ENCODE peak calls at places on chromosomes 7 and 10, in four cellular contexts. Q, Y, T and D are unnamed samples.

GRCh38 chr10:130967784-130968183 is 343.7 kb downstream of the TCERG1L start:
- DNase-seq in T (no peak), Y (no peak), Q (no peak), D (no peak)

GRCh38 chr10:91589015-91589655 is 43.7 kb downstream of the PPP1R3C start:
- DNase-seq in T (peak; percentile 42), Y (peak; percentile 76), Q (no peak), D (no peak)

GRCh38 chr10:28382520-28383269 is 79.8 kb upstream of the MPP7 start:
- DNase-seq in Y (no peak), Q (no peak), T (no peak), D (no peak)

GRCh38 chr7:28853150-28853549 is 105.0 kb downstream of the TRIL start:
- DNase-seq in T (no peak), Y (no peak), Q (no peak), D (no peak)

GRCh38 chr7:18294408-18294807 is 201.1 kb upstream of the HDAC9 start:
- DNase-seq in T (no peak), Y (no peak), Q (no peak), D (no peak)

GRCh38 chr7:157121184-157121715 is 17.5 kb upstream of the UBE3C start:
- DNase-seq in Y (no peak), T (no peak), Q (no peak), D (no peak)

GRCh38 chr7:95104739-95105138 is 197.3 kb downstream of the PPP1R9A start:
- DNase-seq in Q (no peak), Y (no peak), T (no peak), D (peak; percentile 56)

GRCh38 chr10:1048349-1048731 is 579 bp downstream of the IDI1 start:
- DNase-seq in T (peak; percentile 52), Q (no peak), Y (peak; percentile 89), D (no peak)

GRCh38 chr10:69333205-69333604 is 54.9 kb downstream of the HK1 start:
- DNase-seq in T (peak; percentile 50), Q (no peak), Y (peak; percentile 78), D (peak; percentile 90)

GRCh38 chr7:84524714-84525694 is 330.4 kb upstream of the SEMA3A start:
- DNase-seq in Y (peak; percentile 57), Q (peak; percentile 15), T (no peak), D (no peak)

GRCh38 chr10:113872139-113873030 is 17.9 kb downstream of the NHLRC2 start:
- DNase-seq in Y (no peak), Q (no peak), T (no peak), D (no peak)

GRCh38 chr7:102044984-102045673 is 227.7 kb downstream of the CUX1 start:
- DNase-seq in T (no peak), Y (peak; percentile 79), Q (no peak), D (no peak)

GRCh38 chr10:6878067-6878412 is 298.0 kb upstream of the PRKCQ start:
- DNase-seq in Y (no peak), T (no peak), Q (no peak), D (peak; percentile 10)
- TF ChIP-seq CTCF in Y (no peak), T (no peak), Q (no peak), D (no peak)

GRCh38 chr7:138755831-138756590 is 41.8 kb upstream of the TMEM213 start:
- DNase-seq in T (no peak), Y (no peak), Q (no peak), D (no peak)

GRCh38 chr7:138756591-138757222 is 41.1 kb upstream of the TMEM213 start:
- DNase-seq in Q (no peak), T (no peak), Y (no peak), D (no peak)

GRCh38 chr7:138752568-138753518 is 45.0 kb upstream of the TMEM213 start:
- DNase-seq in Q (peak; percentile 26), T (peak; percentile 16), Y (no peak), D (peak; percentile 11)

GRCh38 chr7:138753611-138754010 is 44.2 kb upstream of the TMEM213 start:
- DNase-seq in Y (no peak), T (no peak), Q (no peak), D (no peak)

DNA sequence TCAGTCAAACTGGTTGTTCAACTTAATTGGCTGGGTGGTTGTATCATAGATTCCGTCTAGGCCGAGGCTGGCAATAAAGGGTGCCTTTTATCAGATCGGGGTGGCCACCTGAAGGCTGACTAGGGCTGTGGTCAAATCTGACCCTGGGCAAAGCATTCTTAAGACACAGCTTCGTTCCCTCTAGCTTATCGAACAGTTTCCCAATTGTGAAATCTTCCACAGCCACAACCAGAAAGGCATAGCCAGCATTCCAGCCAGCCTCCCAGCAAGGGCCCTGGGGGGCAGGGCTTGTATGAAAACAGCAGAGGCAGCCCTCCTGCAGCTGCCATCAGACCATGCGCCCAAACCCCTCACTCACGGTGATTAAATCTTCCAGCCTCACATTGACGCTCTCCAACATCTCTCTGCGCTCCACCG is 42.5 kb upstream of the TMEM213 start:
- DNase-seq in Q (no peak), Y (no peak), T (no peak), D (no peak)
- TF ChIP-seq POLR2A in Q (no peak), Y (no peak), T (no peak), D (no peak)

GRCh38 chr10:124389613-124390361 is 28.9 kb downstream of the OAT start:
- DNase-seq in Y (peak; percentile 53), Q (no peak), T (peak; percentile 20), D (no peak)
- TF ChIP-seq CTCF in Y (no peak), Q (peak; percentile 35), T (no peak), D (no peak)

GRCh38 chr10:62050941-62051433 is 149.5 kb downstream of the ARID5B start:
- DNase-seq in Y (no peak), Q (peak; percentile 66), T (no peak), D (peak; percentile 40)
- TF ChIP-seq POLR2A in Y (no peak), Q (no peak), T (no peak), D (peak; percentile 52)

GRCh38 chr10:120433176-120433575 is 23.9 kb upstream of the PLPP4 start:
- DNase-seq in Y (no peak), T (no peak), Q (no peak), D (no peak)

GRCh38 chr10:120437541-120437940 is 19.5 kb upstream of the PLPP4 start:
- DNase-seq in Y (no peak), T (no peak), Q (no peak), D (no peak)

GRCh38 chr10:120432209-120432608 is 24.8 kb upstream of the PLPP4 start:
- DNase-seq in Y (no peak), Q (no peak), T (no peak), D (no peak)

GRCh38 chr10:120431356-120431755 is 25.7 kb upstream of the PLPP4 start:
- DNase-seq in Q (no peak), T (no peak), Y (no peak), D (no peak)

GRCh38 chr10:120436431-120437142 is 20.4 kb upstream of the PLPP4 start:
- DNase-seq in Q (no peak), Y (no peak), T (no peak), D (no peak)
- TF ChIP-seq CTCF in Q (no peak), Y (no peak), T (no peak), D (no peak)

DNA sequence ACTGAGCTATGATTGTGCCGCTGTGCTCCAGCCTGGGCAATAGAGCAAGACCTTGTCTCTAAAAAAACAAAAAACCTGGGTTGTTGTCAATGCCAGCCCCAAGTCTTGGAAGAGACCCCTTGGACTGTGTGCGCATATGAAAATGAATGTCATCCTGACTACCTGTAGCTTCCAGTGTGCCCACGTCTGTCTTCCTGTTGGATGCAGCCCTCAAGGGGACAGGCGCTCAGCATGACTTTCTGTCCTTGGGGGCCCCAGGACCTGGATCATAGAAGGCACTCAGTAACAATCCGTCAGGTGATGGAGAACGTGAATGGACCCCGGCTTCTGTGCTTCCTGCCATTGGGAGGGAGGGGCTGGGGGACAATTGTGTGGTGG is 9.0 kb downstream of the PRF1 start:
- DNase-seq in Y (no peak), T (no peak), Q (no peak), D (no peak)
- TF ChIP-seq POLR2A in Y (no peak), T (no peak), Q (no peak), D (no peak)

GRCh38 chr7:66114743-66115727 is at the start of gene CRCP:
- DNase-seq in T (peak; percentile 83), Y (peak; percentile 91), Q (peak; percentile 83), D (peak; percentile 67)
- TF ChIP-seq CTCF in T (peak; percentile 24), Y (no peak), Q (no peak), D (no peak)

DNA sequence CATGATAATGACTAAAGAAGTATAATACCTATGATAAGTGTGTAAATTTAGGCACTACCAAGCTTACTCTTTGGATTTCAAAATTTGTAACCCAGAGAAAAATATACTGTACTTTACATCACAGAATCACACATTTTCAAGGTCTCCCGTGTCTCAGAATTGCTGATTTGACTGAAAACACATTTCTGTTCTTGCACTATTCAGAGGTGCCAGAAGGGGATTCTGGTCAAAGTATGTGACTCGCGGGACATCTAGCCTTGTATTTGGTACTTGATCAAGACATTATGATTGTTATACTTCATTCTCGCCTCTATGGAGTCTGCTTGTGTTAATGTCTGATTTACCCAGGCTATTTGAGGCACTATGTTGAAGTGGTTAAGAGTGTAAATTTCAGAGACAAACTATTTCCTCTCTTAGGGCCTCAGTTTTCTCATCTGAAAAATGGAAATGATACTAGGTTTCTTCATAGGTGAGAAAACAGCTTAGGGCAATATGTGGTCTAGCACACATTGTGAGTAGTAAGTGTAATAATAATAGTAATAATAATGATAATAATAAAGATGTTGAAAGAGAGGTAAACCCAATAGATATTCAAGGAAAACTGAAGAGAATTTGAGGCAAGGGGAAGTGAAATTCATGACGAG is 320.4 kb downstream of the RNLS start:
- DNase-seq in Q (no peak), T (no peak), Y (no peak), D (no peak)
- TF ChIP-seq POLR2A in Q (no peak), T (no peak), Y (no peak), D (no peak)

GRCh38 chr7:22729180-22729579 is 2.2 kb downstream of the IL6 start:
- DNase-seq in T (no peak), Q (no peak), Y (no peak), D (no peak)

GRCh38 chr7:22730921-22731654 is 4.1 kb downstream of the IL6 start:
- DNase-seq in Q (no peak), T (no peak), Y (no peak), D (no peak)

GRCh38 chr7:22733761-22734160 is 6.8 kb downstream of the IL6 start:
- DNase-seq in T (no peak), Q (no peak), Y (no peak), D (no peak)

GRCh38 chr7:22731781-22732180 is 4.8 kb downstream of the IL6 start:
- DNase-seq in Y (no peak), Q (no peak), T (no peak), D (no peak)

DNA sequence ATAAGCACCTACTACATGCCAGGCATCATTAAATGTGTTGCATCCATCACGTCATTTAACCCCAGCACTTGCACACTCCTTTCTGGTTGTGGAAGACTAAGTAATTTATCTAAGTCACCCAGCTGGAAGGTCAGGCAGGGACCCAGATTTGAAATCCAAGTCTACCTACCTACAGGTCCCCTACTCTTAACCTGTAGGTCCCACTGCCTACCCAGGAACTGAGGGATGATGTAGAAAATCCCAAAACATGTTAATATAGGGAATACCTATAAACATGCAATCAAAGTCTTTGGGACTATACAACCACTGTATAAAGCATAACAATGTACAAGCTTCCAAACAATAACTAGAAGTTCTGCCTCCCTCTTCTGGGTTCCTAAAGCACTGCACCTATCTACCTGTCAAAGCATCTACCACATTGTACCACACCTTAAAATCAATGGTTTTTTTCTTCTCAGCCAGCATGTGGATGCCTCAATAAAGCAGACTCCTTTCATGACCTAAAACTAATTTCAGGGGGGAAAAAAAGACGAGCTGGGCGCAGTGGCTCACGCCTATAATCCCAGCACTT is 5.6 kb downstream of the IL6 start:
- DNase-seq in T (no peak), Y (no peak), Q (no peak), D (no peak)
- TF ChIP-seq CTCF in T (peak; percentile 23), Y (no peak), Q (peak; percentile 34), D (no peak)